ENCODE peak calls at places on chromosomes 1 and 21, in five cellular contexts. One of them, this sample, is unnamed.

GRCh38 chr1:8189931-8190483 is 127.9 kb upstream of the SLC45A1 start:
- DNase-seq in WTC11: no peak
- DNase-seq in OCI-LY7: no peak
- DNase-seq in smooth muscle cell of the brain vasculature: no peak
- DNase-seq in NCI-H460: no peak
- DNase-seq in this sample: no peak

GRCh38 chr1:220335668-220336067 is 63.4 kb upstream of the RAB3GAP2 start:
- DNase-seq in WTC11: no peak
- DNase-seq in OCI-LY7: no peak
- DNase-seq in smooth muscle cell of the brain vasculature: no peak
- DNase-seq in NCI-H460: no peak
- DNase-seq in this sample: peak; percentile 7

GRCh38 chr1:159953866-159954515 is at the start of gene SLAMF9:
- DNase-seq in WTC11: no peak
- DNase-seq in OCI-LY7: no peak
- DNase-seq in smooth muscle cell of the brain vasculature: no peak
- DNase-seq in NCI-H460: no peak
- DNase-seq in this sample: peak; percentile 64

GRCh38 chr1:8767006-8767405 is 50.4 kb downstream of the RERE start:
- DNase-seq in WTC11: no peak
- DNase-seq in OCI-LY7: no peak
- DNase-seq in smooth muscle cell of the brain vasculature: no peak
- DNase-seq in NCI-H460: no peak
- DNase-seq in this sample: no peak

GRCh38 chr1:243299069-243299468 is 43.2 kb downstream of the SDCCAG8 start:
- DNase-seq in WTC11: no peak
- DNase-seq in OCI-LY7: no peak
- DNase-seq in smooth muscle cell of the brain vasculature: no peak
- DNase-seq in NCI-H460: no peak
- DNase-seq in this sample: no peak

GRCh38 chr21:31946236-31946635 is 73.4 kb downstream of the HUNK start:
- DNase-seq in WTC11: no peak
- DNase-seq in OCI-LY7: no peak
- DNase-seq in smooth muscle cell of the brain vasculature: no peak
- DNase-seq in NCI-H460: no peak
- DNase-seq in this sample: peak; percentile 55

GRCh38 chr21:21203822-21204339 is 205.7 kb downstream of the NCAM2 start:
- DNase-seq in WTC11: no peak
- DNase-seq in OCI-LY7: no peak
- DNase-seq in smooth muscle cell of the brain vasculature: no peak
- DNase-seq in NCI-H460: no peak
- DNase-seq in this sample: no peak

GRCh38 chr1:64163972-64164371 is 39.5 kb upstream of the UBE2U start:
- DNase-seq in WTC11: no peak
- DNase-seq in OCI-LY7: no peak
- DNase-seq in smooth muscle cell of the brain vasculature: no peak
- DNase-seq in NCI-H460: no peak
- DNase-seq in this sample: peak; percentile 56

GRCh38 chr21:42063578-42064521 is 7.3 kb upstream of the UMODL1 start:
- DNase-seq in WTC11: no peak
- DNase-seq in OCI-LY7: peak; percentile 92
- DNase-seq in smooth muscle cell of the brain vasculature: no peak
- DNase-seq in NCI-H460: no peak
- DNase-seq in this sample: no peak

GRCh38 chr1:162327791-162328165 is 48.9 kb downstream of the SPATA46 start:
- DNase-seq in WTC11: no peak
- DNase-seq in OCI-LY7: no peak
- DNase-seq in smooth muscle cell of the brain vasculature: no peak
- DNase-seq in NCI-H460: no peak
- DNase-seq in this sample: no peak

GRCh38 chr21:36708512-36709029 is 9.7 kb downstream of the SIM2 start:
- DNase-seq in WTC11: no peak
- DNase-seq in OCI-LY7: no peak
- DNase-seq in smooth muscle cell of the brain vasculature: no peak
- DNase-seq in NCI-H460: no peak
- DNase-seq in this sample: no peak

GRCh38 chr1:226406401-226406881 is 1.5 kb downstream of the PARP1 start:
- DNase-seq in WTC11: no peak
- DNase-seq in OCI-LY7: peak; percentile 77
- DNase-seq in smooth muscle cell of the brain vasculature: no peak
- DNase-seq in NCI-H460: no peak
- DNase-seq in this sample: peak; percentile 40

GRCh38 chr1:15578921-15579682 is 5.7 kb downstream of the AGMAT start:
- DNase-seq in WTC11: no peak
- DNase-seq in OCI-LY7: peak; percentile 66
- DNase-seq in smooth muscle cell of the brain vasculature: no peak
- DNase-seq in NCI-H460: no peak
- DNase-seq in this sample: no peak

GRCh38 chr1:151905070-151905442 is 4.3 kb downstream of the THEM4 start:
- DNase-seq in WTC11: no peak
- DNase-seq in OCI-LY7: no peak
- DNase-seq in smooth muscle cell of the brain vasculature: no peak
- DNase-seq in NCI-H460: no peak
- DNase-seq in this sample: peak; percentile 9

GRCh38 chr1:32438136-32438535 is 26.7 kb upstream of the ZBTB8B start:
- DNase-seq in WTC11: peak; percentile 33
- DNase-seq in OCI-LY7: no peak
- DNase-seq in smooth muscle cell of the brain vasculature: no peak
- DNase-seq in NCI-H460: no peak
- DNase-seq in this sample: no peak

GRCh38 chr1:111201275-111202090 is 1.0 kb upstream of the DENND2D start:
- DNase-seq in WTC11: no peak
- DNase-seq in OCI-LY7: no peak
- DNase-seq in smooth muscle cell of the brain vasculature: no peak
- DNase-seq in NCI-H460: no peak
- DNase-seq in this sample: no peak

GRCh38 chr1:154607084-154607747 is 770 bp downstream of the ADAR start:
- DNase-seq in WTC11: peak; percentile 21
- DNase-seq in OCI-LY7: peak; percentile 13
- DNase-seq in smooth muscle cell of the brain vasculature: no peak
- DNase-seq in NCI-H460: no peak
- DNase-seq in this sample: peak; percentile 74

GRCh38 chr1:170931650-170932049 is 3.7 kb upstream of the MROH9 start:
- DNase-seq in WTC11: no peak
- DNase-seq in OCI-LY7: no peak
- DNase-seq in smooth muscle cell of the brain vasculature: no peak
- DNase-seq in NCI-H460: no peak
- DNase-seq in this sample: no peak

GRCh38 chr1:63621698-63622097 is 28.5 kb downstream of the PGM1 start:
- DNase-seq in WTC11: no peak
- DNase-seq in OCI-LY7: no peak
- DNase-seq in smooth muscle cell of the brain vasculature: no peak
- DNase-seq in NCI-H460: no peak
- DNase-seq in this sample: no peak

GRCh38 chr1:168369655-168370054 is 89.0 kb downstream of the TBX19 start:
- DNase-seq in WTC11: no peak
- DNase-seq in OCI-LY7: no peak
- DNase-seq in smooth muscle cell of the brain vasculature: no peak
- DNase-seq in NCI-H460: no peak
- DNase-seq in this sample: no peak

GRCh38 chr1:153960206-153960605 is 1.8 kb upstream of the CRTC2 start:
- DNase-seq in WTC11: no peak
- DNase-seq in OCI-LY7: no peak
- DNase-seq in smooth muscle cell of the brain vasculature: no peak
- DNase-seq in NCI-H460: no peak
- DNase-seq in this sample: no peak

GRCh38 chr21:42538479-42539275 is 25.0 kb downstream of the SLC37A1 start:
- DNase-seq in WTC11: no peak
- DNase-seq in OCI-LY7: peak; percentile 29
- DNase-seq in smooth muscle cell of the brain vasculature: no peak
- DNase-seq in NCI-H460: no peak
- DNase-seq in this sample: no peak